ENCODE peak calls at places on chromosomes 11 and 22, in nine cellular contexts. S, U, Z, E, Y, R, W, T and N are unnamed samples.
A peak's percentile ranks its signal among the peaks of the same experiment; 100 is the strongest.

GRCh38 chr22:22216450-22216959 is 28.1 kb upstream of the VPREB1 start:
- DNase-seq in S (no peak), U (peak; percentile 3), Z (no peak), E (no peak), Y (no peak), R (no peak), W (no peak), T (no peak), N (no peak)

GRCh38 chr11:71327156-71328085 is 75.0 kb upstream of the SHANK2 start:
- DNase-seq in S (no peak), U (no peak), Z (no peak), E (no peak), Y (no peak), R (no peak), W (peak; percentile 47), T (no peak), N (peak; percentile 42)

GRCh38 chr11:116651098-116651756 is 121.6 kb downstream of the BUD13 start:
- DNase-seq in S (no peak), U (no peak), Z (no peak), E (no peak), Y (peak; percentile 33), R (no peak), W (no peak), T (no peak), N (no peak)

GRCh38 chr22:41862160-41862529 is 29.2 kb downstream of the SREBF2 start:
- DNase-seq in S (no peak), U (no peak), Z (no peak), E (peak; percentile 39), Y (no peak), R (no peak), W (no peak), T (no peak), N (no peak)

GRCh38 chr11:78851883-78852586 is 277.4 kb upstream of the NARS2 start:
- DNase-seq in S (no peak), U (no peak), Z (no peak), E (no peak), Y (no peak), R (peak; percentile 13), W (no peak), T (no peak), N (no peak)

GRCh38 chr11:132080121-132080520 is 709.7 kb downstream of the NTM start:
- DNase-seq in S (no peak), U (no peak), Z (no peak), E (no peak), Y (no peak), R (no peak), W (no peak), T (no peak), N (no peak)

GRCh38 chr11:35619754-35620640 is 1.7 kb downstream of the FJX1 start:
- DNase-seq in S (no peak), U (no peak), Z (no peak), E (peak; percentile 38), Y (peak; percentile 31), R (peak; percentile 8), W (no peak), T (no peak), N (peak; percentile 63)

GRCh38 chr11:86473991-86474833 is 99.5 kb downstream of the CCDC81 start:
- DNase-seq in S (no peak), U (no peak), Z (no peak), E (no peak), Y (no peak), R (no peak), W (no peak), T (no peak), N (no peak)

GRCh38 chr11:11588243-11588642 is 33.6 kb downstream of the GALNT18 start:
- DNase-seq in S (no peak), U (no peak), Z (no peak), E (no peak), Y (no peak), R (no peak), W (no peak), T (no peak), N (no peak)

GRCh38 chr11:11587122-11587521 is 34.7 kb downstream of the GALNT18 start:
- DNase-seq in S (no peak), U (no peak), Z (no peak), E (no peak), Y (no peak), R (no peak), W (no peak), T (no peak), N (no peak)

GRCh38 chr11:11584446-11584810 is 37.4 kb downstream of the GALNT18 start:
- DNase-seq in S (no peak), U (no peak), Z (no peak), E (no peak), Y (no peak), R (no peak), W (no peak), T (no peak), N (no peak)

GRCh38 chr11:11584937-11585336 is 36.9 kb downstream of the GALNT18 start:
- DNase-seq in S (no peak), U (no peak), Z (no peak), E (no peak), Y (no peak), R (no peak), W (no peak), T (no peak), N (no peak)

DNA sequence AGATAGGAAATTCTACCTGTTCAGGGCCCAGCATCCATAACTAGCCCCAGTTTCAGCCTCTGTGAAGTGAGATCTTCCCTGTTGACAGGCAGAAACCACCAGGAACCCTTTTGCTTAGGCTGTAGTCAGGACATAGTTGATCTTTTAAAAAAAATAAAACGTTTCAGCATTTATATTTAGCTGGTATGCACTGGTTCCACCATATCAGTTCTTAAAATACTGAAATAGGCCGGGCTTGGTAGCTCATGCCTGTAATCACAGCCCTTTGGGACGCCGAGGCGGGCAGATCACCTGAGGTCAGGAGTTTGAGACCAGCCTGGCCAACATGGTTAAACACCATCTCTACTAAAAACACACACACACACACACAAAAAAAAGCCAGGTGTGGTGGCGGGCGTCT is 35.3 kb downstream of the GALNT18 start:
- DNase-seq in S (no peak), U (no peak), Z (no peak), E (no peak), Y (no peak), R (no peak), W (no peak), T (no peak), N (no peak)
- H3K4me1 ChIP-seq in S (peaks cover 8% of the 10 kb centered on the region), U (no peaks in the 10 kb centered on the region), Z (no peaks in the 10 kb centered on the region), E (no peaks in the 10 kb centered on the region), Y (no peaks in the 10 kb centered on the region), R (no peaks in the 10 kb centered on the region), W (no peaks in the 10 kb centered on the region), T (peaks cover 31% of the 10 kb centered on the region), N (no peaks in the 10 kb centered on the region)

GRCh38 chr11:17077520-17078401 is at the start of gene RPS13:
- DNase-seq in S (peak; percentile 97), U (peak; percentile 97), Z (peak; percentile 98), E (peak; percentile 97), Y (peak; percentile 91), R (peak; percentile 97), W (peak; percentile 98), T (peak; percentile 95), N (peak; percentile 99)
- TF ChIP-seq POLR2A in S (no peak), U (peak; percentile 55), Z (peak; percentile 68), E (peak; percentile 97), Y (peak; percentile 99), R (peak; percentile 92), W (peak; percentile 37), T (no peak), N (peak; percentile 70)

GRCh38 chr11:64334764-64335741 is 5.0 kb upstream of the CCDC88B start:
- DNase-seq in S (peak; percentile 57), U (no peak), Z (no peak), E (peak; percentile 85), Y (peak; percentile 94), R (peak; percentile 78), W (no peak), T (peak; percentile 48), N (no peak)

GRCh38 chr11:64327993-64328392 is 10.1 kb downstream of the PRDX5 start:
- DNase-seq in S (no peak), U (no peak), Z (no peak), E (no peak), Y (no peak), R (peak; percentile 66), W (no peak), T (no peak), N (no peak)

GRCh38 chr11:64330888-64331287 is 9.1 kb upstream of the CCDC88B start:
- DNase-seq in S (no peak), U (no peak), Z (no peak), E (no peak), Y (no peak), R (no peak), W (no peak), T (peak; percentile 28), N (no peak)

GRCh38 chr11:64333556-64333955 is 6.4 kb upstream of the CCDC88B start:
- DNase-seq in S (no peak), U (no peak), Z (no peak), E (no peak), Y (no peak), R (no peak), W (no peak), T (no peak), N (no peak)

GRCh38 chr11:64331569-64332371 is 8.2 kb upstream of the CCDC88B start:
- DNase-seq in S (peak; percentile 92), U (no peak), Z (peak; percentile 58), E (peak; percentile 69), Y (peak; percentile 72), R (peak; percentile 92), W (peak; percentile 92), T (peak; percentile 81), N (peak; percentile 76)
- TF ChIP-seq POLR2AphosphoS5 in S (no peak), U (no peak), Z (peak; percentile 14), E (no peak), Y (no peak), R (no peak), W (peak; percentile 55), T (peak; percentile 51), N (no peak)

GRCh38 chr22:49948958-49949913 is 11.3 kb upstream of the PIM3 start:
- DNase-seq in S (peak; percentile 97), U (peak; percentile 91), Z (peak; percentile 93), E (peak; percentile 84), Y (peak; percentile 12), R (peak; percentile 93), W (no peak), T (peak; percentile 93), N (no peak)

GRCh38 chr22:49947296-49947622 is 13.3 kb upstream of the PIM3 start:
- DNase-seq in S (no peak), U (no peak), Z (no peak), E (no peak), Y (no peak), R (no peak), W (no peak), T (peak; percentile 73), N (no peak)

GRCh38 chr22:49948116-49948515 is 12.5 kb upstream of the PIM3 start:
- DNase-seq in S (peak; percentile 72), U (no peak), Z (peak; percentile 70), E (no peak), Y (no peak), R (peak; percentile 72), W (no peak), T (peak; percentile 85), N (no peak)

GRCh38 chr22:49949914-49950292 is 10.7 kb upstream of the PIM3 start:
- DNase-seq in S (no peak), U (no peak), Z (no peak), E (no peak), Y (no peak), R (no peak), W (no peak), T (peak; percentile 76), N (no peak)

DNA sequence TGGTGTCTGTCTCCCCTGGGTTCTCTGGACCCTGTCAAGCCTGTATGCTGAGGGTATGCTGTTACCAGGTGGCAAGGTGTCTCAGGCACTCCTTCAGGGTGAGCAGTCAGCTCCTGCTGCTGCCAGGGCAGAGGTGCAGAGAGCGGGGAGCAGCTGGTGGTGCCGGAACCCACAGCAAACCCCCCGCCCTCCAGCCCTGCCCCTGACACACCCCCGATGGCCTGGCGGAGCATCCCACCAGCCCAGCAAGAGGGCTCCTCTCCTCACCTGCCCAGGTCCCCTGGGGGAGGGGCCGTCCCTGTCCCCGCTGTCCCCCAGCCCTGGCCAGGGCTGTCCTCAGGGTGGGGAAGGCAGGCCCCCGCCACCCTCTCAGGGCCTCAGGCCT is 12.0 kb upstream of the PIM3 start:
- DNase-seq in S (no peak), U (no peak), Z (no peak), E (no peak), Y (no peak), R (no peak), W (no peak), T (no peak), N (no peak)
- H3K4me1 ChIP-seq in S (peaks cover 65% of the 10 kb centered on the region), U (peaks cover 15% of the 10 kb centered on the region), Z (peaks cover 48% of the 10 kb centered on the region), E (peaks cover 95% of the 10 kb centered on the region), Y (peaks cover 5% of the 10 kb centered on the region), R (peaks cover 59% of the 10 kb centered on the region), W (peaks cover 9% of the 10 kb centered on the region), T (peaks cover 29% of the 10 kb centered on the region), N (no peaks in the 10 kb centered on the region)